ENCODE peak calls at places on chromosomes 13 and 19, in five cellular contexts. B, S, T, F and E are unnamed samples.

GRCh38 chr19:7900931-7901330 is 2.7 kb upstream of the MAP2K7 start:
- DNase-seq in B (no peak), S (no peak), T (no peak), F (no peak), E (no peak)

GRCh38 chr19:310141-310651 is 19.0 kb upstream of the PLPP2 start:
- DNase-seq in B (no peak), S (no peak), T (peak; percentile 65), F (no peak), E (peak; percentile 15)

GRCh38 chr19:2041436-2041685 is 9.7 kb downstream of the MKNK2 start:
- DNase-seq in B (no peak), S (no peak), T (no peak), F (no peak), E (no peak)

GRCh38 chr13:37226966-37227365 is 121.5 kb upstream of the CSNK1A1L start:
- DNase-seq in B (no peak), S (peak; percentile 75), T (no peak), F (peak; percentile 65), E (peak; percentile 41)

GRCh38 chr19:36436531-36436930 is 18.1 kb upstream of the ZFP82 start:
- DNase-seq in B (no peak), S (no peak), T (no peak), F (peak; percentile 8), E (peak; percentile 6)

GRCh38 chr19:17648786-17649185 is 39.4 kb downstream of the UNC13A start:
- DNase-seq in B (no peak), S (no peak), T (peak; percentile 43), F (no peak), E (no peak)

GRCh38 chr19:15612342-15612741 is 2.7 kb upstream of the CYP4F8 start:
- DNase-seq in B (no peak), S (no peak), T (no peak), F (no peak), E (no peak)

GRCh38 chr19:10115392-10116084 is 4.0 kb downstream of the P2RY11 start:
- DNase-seq in B (no peak), S (no peak), T (peak; percentile 75), F (no peak), E (no peak)

GRCh38 chr13:95603887-95604533 is 40.5 kb downstream of the DZIP1 start:
- DNase-seq in B (no peak), S (no peak), T (peak; percentile 80), F (no peak), E (no peak)

GRCh38 chr13:45707701-45708100 is 5.6 kb downstream of the CBY2 start:
- DNase-seq in B (no peak), S (no peak), T (no peak), F (no peak), E (no peak)

GRCh38 chr13:111397202-111397880 is 76.9 kb downstream of the TEX29 start:
- DNase-seq in B (no peak), S (no peak), T (peak; percentile 75), F (no peak), E (no peak)

GRCh38 chr13:101343128-101343787 is 73.0 kb downstream of the NALCN start:
- DNase-seq in B (no peak), S (peak; percentile 18), T (no peak), F (peak; percentile 18), E (peak; percentile 11)